ENCODE peak calls at places on chromosomes 3 and 15, in five cellular contexts. R is PC-9, Y is H9, B is cardiac muscle cell, T is Calu3. H is an unnamed sample.
A peak's percentile ranks its signal among the peaks of the same experiment; 100 is the strongest.

GRCh38 chr15:47742742-47743141 is 25.4 kb downstream of the SEMA6D start:
- DNase-seq in R (no peak), Y (no peak), B (no peak), T (no peak), H (no peak)

GRCh38 chr3:139132976-139133375 is 88.3 kb upstream of the PRR23C start:
- DNase-seq in R (no peak), Y (no peak), B (no peak), T (no peak), H (no peak)

GRCh38 chr15:45640610-45641009 is 5.8 kb downstream of the SQOR start:
- DNase-seq in R (peak; percentile 85), Y (no peak), B (no peak), T (peak; percentile 10), H (no peak)

GRCh38 chr3:38107911-38108648 is 28.8 kb downstream of the ACAA1 start:
- DNase-seq in R (no peak), Y (peak; percentile 18), B (no peak), T (no peak), H (no peak)

GRCh38 chr15:85533949-85534543 is 153.6 kb downstream of the AKAP13 start:
- DNase-seq in R (no peak), Y (no peak), B (no peak), T (no peak), H (no peak)

GRCh38 chr3:98690876-98691275 is 72.3 kb upstream of the ST3GAL6 start:
- DNase-seq in R (no peak), Y (no peak), B (no peak), T (no peak), H (no peak)

GRCh38 chr15:99717129-99718024 is 15.9 kb downstream of the LYSMD4 start:
- DNase-seq in R (no peak), Y (no peak), B (peak; percentile 35), T (no peak), H (no peak)

GRCh38 chr15:43104426-43104825 is 1.4 kb downstream of the UBR1 start:
- DNase-seq in R (no peak), Y (no peak), B (no peak), T (no peak), H (no peak)

GRCh38 chr3:100103558-100104441 is 10.5 kb downstream of the FILIP1L start:
- DNase-seq in R (peak; percentile 63), Y (no peak), B (no peak), T (no peak), H (no peak)

GRCh38 chr3:47612178-47612577 is 33.5 kb upstream of the CSPG5 start:
- DNase-seq in R (peak; percentile 54), Y (no peak), B (no peak), T (no peak), H (no peak)

GRCh38 chr3:155382396-155383042 is 89.0 kb upstream of the STRIT1 start:
- DNase-seq in R (peak; percentile 43), Y (peak; percentile 83), B (peak; percentile 87), T (peak; percentile 89), H (peak; percentile 89)

GRCh38 chr3:8886556-8886955 is 76.7 kb downstream of the RAD18 start:
- DNase-seq in R (no peak), Y (no peak), B (no peak), T (no peak), H (no peak)

GRCh38 chr3:14915636-14916222 is 31.7 kb upstream of the NR2C2 start:
- DNase-seq in R (no peak), Y (peak; percentile 12), B (no peak), T (peak; percentile 21), H (no peak)

GRCh38 chr3:17478673-17479072 is 263.8 kb downstream of the TBC1D5 start:
- DNase-seq in R (no peak), Y (no peak), B (no peak), T (no peak), H (no peak)

GRCh38 chr15:42149493-42150245 is 6.8 kb downstream of the PLA2G4F start:
- DNase-seq in R (no peak), Y (no peak), B (no peak), T (no peak), H (no peak)

GRCh38 chr3:127613406-127613805 is 15.2 kb downstream of the MCM2 start:
- DNase-seq in R (no peak), Y (no peak), B (no peak), T (no peak), H (no peak)

GRCh38 chr15:78207110-78207458 is 27.3 kb downstream of the ACSBG1 start:
- DNase-seq in R (no peak), Y (no peak), B (no peak), T (no peak), H (no peak)

GRCh38 chr3:183819831-183820230 is 5.5 kb downstream of the MAP6D1 start:
- DNase-seq in R (no peak), Y (peak; percentile 47), B (no peak), T (no peak), H (no peak)

GRCh38 chr3:136068708-136069107 is 103.2 kb downstream of the PPP2R3A start:
- DNase-seq in R (no peak), Y (no peak), B (no peak), T (no peak), H (no peak)

GRCh38 chr3:72155391-72156064 is 370.6 kb upstream of the PROK2 start:
- DNase-seq in R (no peak), Y (no peak), B (no peak), T (no peak), H (no peak)

GRCh38 chr3:152834354-152835310 is at the start of gene P2RY1:
- DNase-seq in R (peak; percentile 59), Y (peak; percentile 88), B (peak; percentile 85), T (peak; percentile 91), H (peak; percentile 86)
- TF ChIP-seq CTCF in R (no peak), Y (peak; percentile 34), B (no peak), T (peak; percentile 12), H (no peak)

GRCh38 chr3:77159182-77159581 is 119.3 kb downstream of the ROBO2 start:
- DNase-seq in R (no peak), Y (no peak), B (no peak), T (no peak), H (no peak)
- TF ChIP-seq CTCF in R (no peak), Y (peak; percentile 45), B (no peak), T (no peak), H (no peak)

GRCh38 chr3:109553573-109554371 is 216.4 kb upstream of the DPPA4 start:
- DNase-seq in R (peak; percentile 58), Y (no peak), B (no peak), T (no peak), H (no peak)
- TF ChIP-seq CTCF in R (peak; percentile 57), Y (peak; percentile 30), B (no peak), T (no peak), H (no peak)

GRCh38 chr3:48993834-48994233 is 3.8 kb downstream of the P4HTM start:
- DNase-seq in R (no peak), Y (no peak), B (no peak), T (no peak), H (no peak)

GRCh38 chr3:48996640-48997039 is 6.6 kb downstream of the P4HTM start:
- DNase-seq in R (no peak), Y (no peak), B (no peak), T (no peak), H (no peak)

GRCh38 chr3:48997714-48998637 is 7.9 kb downstream of the P4HTM start:
- DNase-seq in R (no peak), Y (peak; percentile 52), B (no peak), T (no peak), H (no peak)

GRCh38 chr3:48999085-48999858 is 7.9 kb upstream of the WDR6 start:
- DNase-seq in R (no peak), Y (no peak), B (no peak), T (no peak), H (no peak)

DNA sequence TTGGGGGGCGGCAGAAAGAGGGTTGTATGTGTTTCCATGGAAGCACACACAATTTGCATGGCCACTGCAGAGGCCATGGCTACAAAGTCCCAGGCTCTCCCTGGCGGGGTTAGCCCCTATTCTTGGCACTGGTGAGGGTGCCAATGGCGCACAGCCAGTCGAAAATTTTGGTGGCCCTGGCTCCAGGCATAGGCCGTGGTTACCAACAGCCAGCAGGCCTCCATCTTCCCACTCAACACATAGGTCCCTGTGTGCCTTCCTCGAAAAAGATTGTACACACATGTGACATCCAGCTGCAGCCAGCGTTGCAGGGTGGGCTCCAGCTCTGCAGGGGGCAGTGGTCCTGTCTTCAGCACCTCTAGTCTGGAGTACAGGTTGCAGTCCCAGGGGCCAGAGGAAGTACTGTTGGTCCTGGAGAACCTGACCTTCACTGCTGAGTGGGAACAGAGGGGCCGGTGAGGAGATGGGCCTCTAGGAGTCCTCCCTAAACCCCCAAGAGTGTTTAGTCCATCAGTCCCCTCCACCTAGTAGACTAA is 7.1 kb downstream of the P4HTM start:
- DNase-seq in R (no peak), Y (no peak), B (no peak), T (no peak), H (no peak)
- TF ChIP-seq CTCF in R (no peak), Y (no peak), B (no peak), T (no peak), H (no peak)

H was measured in endothelial cell.